ENCODE peak calls at places on chromosomes 11 and 22, in four cellular contexts. One of them, this sample, is unnamed.

GRCh38 chr22:23230348-23231068 is 50.2 kb downstream of the BCR start:
- DNase-seq in putamen: no peak
- DNase-seq in effector CD4-positive, alpha-beta T cell: no peak
- DNase-seq in HEK293T: no peak
- DNase-seq in this sample: no peak

GRCh38 chr11:67302571-67303131 is 679 bp upstream of the SSH3 start:
- DNase-seq in effector CD4-positive, alpha-beta T cell: no peak
- DNase-seq in putamen: no peak
- DNase-seq in HEK293T: no peak
- DNase-seq in this sample: peak

GRCh38 chr11:44575288-44575672 is 9.8 kb downstream of the CD82 start:
- DNase-seq in effector CD4-positive, alpha-beta T cell: no peak
- DNase-seq in putamen: no peak
- DNase-seq in HEK293T: no peak
- DNase-seq in this sample: no peak

GRCh38 chr11:1670928-1671371 is 26.0 kb upstream of the KRTAP5-6 start:
- DNase-seq in putamen: no peak
- DNase-seq in HEK293T: no peak
- DNase-seq in effector CD4-positive, alpha-beta T cell: no peak
- DNase-seq in this sample: no peak

GRCh38 chr11:66857234-66857926 is 516 bp downstream of the LRFN4 start:
- DNase-seq in HEK293T: no peak
- DNase-seq in effector CD4-positive, alpha-beta T cell: no peak
- DNase-seq in putamen: no peak
- DNase-seq in this sample: no peak

GRCh38 chr11:72752088-72752914 is at the start of gene ARAP1:
- DNase-seq in HEK293T: peak
- DNase-seq in putamen: peak
- DNase-seq in effector CD4-positive, alpha-beta T cell: peak
- DNase-seq in this sample: peak

GRCh38 chr11:63850946-63851345 is 12.0 kb downstream of the MARK2 start:
- DNase-seq in effector CD4-positive, alpha-beta T cell: no peak
- DNase-seq in putamen: no peak
- DNase-seq in HEK293T: no peak
- DNase-seq in this sample: no peak

GRCh38 chr22:49954354-49954753 is 6.2 kb upstream of the PIM3 start:
- DNase-seq in putamen: no peak
- DNase-seq in effector CD4-positive, alpha-beta T cell: no peak
- DNase-seq in HEK293T: no peak
- DNase-seq in this sample: no peak

GRCh38 chr22:29359469-29359868 is 28.9 kb downstream of the AP1B1 start:
- DNase-seq in effector CD4-positive, alpha-beta T cell: no peak
- DNase-seq in HEK293T: peak
- DNase-seq in putamen: no peak
- DNase-seq in this sample: no peak

GRCh38 chr11:100639140-100639539 is 47.9 kb upstream of the ARHGAP42 start:
- DNase-seq in putamen: peak
- DNase-seq in effector CD4-positive, alpha-beta T cell: no peak
- DNase-seq in HEK293T: peak
- DNase-seq in this sample: no peak

GRCh38 chr11:64327993-64328392 is 10.1 kb downstream of the PRDX5 start:
- DNase-seq in HEK293T: no peak
- DNase-seq in putamen: no peak
- DNase-seq in effector CD4-positive, alpha-beta T cell: no peak
- DNase-seq in this sample: no peak

GRCh38 chr11:7480132-7480531 is 5.2 kb upstream of the OLFML1 start:
- DNase-seq in effector CD4-positive, alpha-beta T cell: no peak
- DNase-seq in HEK293T: no peak
- DNase-seq in putamen: no peak
- DNase-seq in this sample: no peak

GRCh38 chr22:50019316-50019715 is 6.8 kb upstream of the IL17REL start:
- DNase-seq in effector CD4-positive, alpha-beta T cell: no peak
- DNase-seq in HEK293T: no peak
- DNase-seq in putamen: no peak
- DNase-seq in this sample: no peak

GRCh38 chr11:130726234-130726559 is 190.1 kb downstream of the SNX19 start:
- DNase-seq in HEK293T: no peak
- DNase-seq in putamen: no peak
- DNase-seq in effector CD4-positive, alpha-beta T cell: no peak
- DNase-seq in this sample: no peak

GRCh38 chr11:71120346-71120963 is 131.9 kb downstream of the SHANK2 start:
- DNase-seq in HEK293T: peak
- DNase-seq in effector CD4-positive, alpha-beta T cell: no peak
- DNase-seq in putamen: no peak
- DNase-seq in this sample: no peak

GRCh38 chr11:61834278-61835004 is 6.3 kb downstream of the FADS2 start:
- DNase-seq in putamen: no peak
- DNase-seq in effector CD4-positive, alpha-beta T cell: peak
- DNase-seq in HEK293T: no peak
- DNase-seq in this sample: peak

GRCh38 chr11:128190312-128190711 is 397.0 kb downstream of the ETS1 start:
- DNase-seq in HEK293T: no peak
- DNase-seq in putamen: no peak
- DNase-seq in effector CD4-positive, alpha-beta T cell: no peak
- DNase-seq in this sample: peak

GRCh38 chr22:46591890-46592289 is 28.3 kb upstream of the GRAMD4 start:
- DNase-seq in effector CD4-positive, alpha-beta T cell: no peak
- DNase-seq in HEK293T: no peak
- DNase-seq in putamen: no peak
- DNase-seq in this sample: no peak